ENCODE peak calls at places on chromosome 1, in six cellular contexts. T is GM04504, D is T follicular helper cell, E is activated gamma-delta T cell treated with Interleukin-2 at 50 U/mL for 16 hours, O is sciatic nerve, M is uterus. Q is an unnamed sample.

GRCh38 chr1:87592156-87592555 is 263.5 kb downstream of the LMO4 start:
- DNase-seq in E (no peak), D (no peak), T (no peak), M (no peak), O (no peak), Q (no peak)

GRCh38 chr1:56336972-56337371 is 242.4 kb downstream of the PLPP3 start:
- DNase-seq in E (no peak), D (no peak), O (no peak), T (no peak), M (no peak), Q (no peak)

GRCh38 chr1:95467036-95467435 is 233.0 kb downstream of the RWDD3 start:
- DNase-seq in E (no peak), D (no peak), T (no peak), O (no peak), M (no peak), Q (no peak)

GRCh38 chr1:204842892-204843291 is 27.8 kb upstream of the NFASC start:
- DNase-seq in O (peak), E (no peak), T (peak), D (no peak), M (no peak), Q (no peak)

GRCh38 chr1:59505596-59506028 is 208.7 kb downstream of the FGGY start:
- DNase-seq in O (no peak), D (no peak), E (no peak), T (no peak), M (no peak), Q (no peak)

GRCh38 chr1:240878631-240879030 is 266.7 kb upstream of the GREM2 start:
- DNase-seq in E (no peak), T (no peak), O (no peak), D (no peak), M (no peak), Q (no peak)

GRCh38 chr1:85047472-85048295 is 616 bp downstream of the MCOLN3 start:
- DNase-seq in O (peak), E (no peak), T (no peak), D (no peak), M (no peak), Q (peak)

GRCh38 chr1:183711691-183712401 is 58.7 kb upstream of the APOBEC4 start:
- DNase-seq in D (no peak), M (peak), T (peak), O (no peak), E (no peak), Q (no peak)